ENCODE peak calls at places on chromosome 7, in four cellular contexts. D is activated CD4-positive, alpha-beta T cell treated with anti-CD3 and anti-CD28 coated beads, Interleukin-2, amount 50 U/mL, for 24 hours; A is stimulated activated CD4-positive, alpha-beta T cell treated with anti-CD3 and anti-CD28 coated beads, TNF-alpha, amount 100 ng/mL, for 4 hours; Z is H1. P is an unnamed sample.

GRCh38 chr7:130821864-130822263 is 87.9 kb upstream of the KLF14 start:
- DNase-seq in Z (no peak), D (no peak), A (no peak), P (no peak)

GRCh38 chr7:29258951-29259350 is 64.4 kb downstream of the CHN2 start:
- DNase-seq in D (no peak), Z (no peak), A (no peak), P (no peak)

GRCh38 chr7:604038-604883 is 84.6 kb upstream of the PDGFA start:
- DNase-seq in D (peak), Z (no peak), A (peak), P (peak)

GRCh38 chr7:12239821-12240220 is 28.7 kb downstream of the TMEM106B start:
- DNase-seq in D (no peak), A (no peak), Z (no peak), P (no peak)

GRCh38 chr7:17651926-17652385 is 288.3 kb downstream of the SNX13 start:
- DNase-seq in A (no peak), D (no peak), Z (no peak), P (no peak)

GRCh38 chr7:1533255-1533568 is 2.7 kb downstream of the MAFK start:
- DNase-seq in A (no peak), D (no peak), Z (no peak), P (no peak)

GRCh38 chr7:148325208-148325607 is 265.4 kb upstream of the C7orf33 start:
- DNase-seq in A (no peak), D (no peak), Z (no peak), P (no peak)

GRCh38 chr7:25945608-25946007 is 206.4 kb upstream of the NFE2L3 start:
- DNase-seq in Z (no peak), A (no peak), D (no peak), P (no peak)

GRCh38 chr7:23759556-23760391 is 49.8 kb downstream of the STK31 start:
- DNase-seq in A (no peak), Z (no peak), D (no peak), P (no peak)

GRCh38 chr7:36473454-36474282 is 84.0 kb downstream of the ANLN start:
- DNase-seq in Z (peak), D (no peak), A (no peak), P (no peak)

GRCh38 chr7:55066479-55066878 is 47.7 kb downstream of the EGFR start:
- DNase-seq in D (no peak), A (no peak), Z (no peak), P (no peak)

GRCh38 chr7:9945131-9945530 is 1028.5 kb upstream of the PHF14 start:
- DNase-seq in D (no peak), Z (no peak), A (no peak), P (no peak)

GRCh38 chr7:5701085-5701914 is 80.2 kb downstream of the RNF216 start:
- DNase-seq in D (peak), Z (no peak), A (peak), P (no peak)

GRCh38 chr7:106812027-106812643 is 52.9 kb upstream of the PIK3CG start:
- DNase-seq in D (no peak), A (no peak), Z (no peak), P (no peak)

GRCh38 chr7:94436018-94436604 is 41.4 kb downstream of the COL1A2 start:
- DNase-seq in D (peak), A (peak), Z (peak), P (peak)

GRCh38 chr7:120600607-120601006 is 257.3 kb downstream of the TSPAN12 start:
- DNase-seq in D (no peak), A (no peak), Z (no peak), P (no peak)

GRCh38 chr7:139394553-139394952 is 34.9 kb downstream of the LUC7L2 start:
- DNase-seq in A (no peak), Z (no peak), D (no peak), P (no peak)

GRCh38 chr7:5472432-5473315 is 49.0 kb upstream of the TNRC18 start:
- DNase-seq in Z (no peak), D (no peak), A (no peak), P (no peak)

GRCh38 chr7:16268821-16269768 is 152.2 kb downstream of the CRPPA start:
- DNase-seq in Z (no peak), D (no peak), A (no peak), P (no peak)

GRCh38 chr7:83648464-83649241 is at the start of gene SEMA3E:
- DNase-seq in A (no peak), Z (peak), D (no peak), P (no peak)

GRCh38 chr7:5282464-5283316 is at the start of gene SLC29A4:
- DNase-seq in D (no peak), A (no peak), Z (no peak), P (peak)

GRCh38 chr7:113099284-113099919 is 12.8 kb upstream of the GPR85 start:
- DNase-seq in A (no peak), Z (no peak), D (no peak), P (no peak)

GRCh38 chr7:147509052-147509480 is 1081.5 kb upstream of the C7orf33 start:
- DNase-seq in A (no peak), D (no peak), Z (no peak), P (no peak)

GRCh38 chr7:92641921-92642511 is 51.8 kb upstream of the FAM133B start:
- DNase-seq in Z (no peak), A (peak), D (peak), P (no peak)

GRCh38 chr7:134669845-134670373 is 23.3 kb downstream of the BPGM start:
- DNase-seq in Z (no peak), D (peak), A (peak), P (peak)

GRCh38 chr7:21346297-21346696 is 81.6 kb upstream of the SP4 start:
- DNase-seq in A (no peak), D (no peak), Z (no peak), P (no peak)

GRCh38 chr7:83468251-83468739 is 180.6 kb downstream of the SEMA3E start:
- DNase-seq in D (no peak), A (no peak), Z (no peak), P (peak)

GRCh38 chr7:101624246-101625000 is 4.7 kb downstream of the MYL10 start:
- DNase-seq in D (no peak), Z (no peak), A (no peak), P (no peak)

GRCh38 chr7:34165927-34166550 is 260.7 kb downstream of the BMPER start:
- DNase-seq in D (no peak), A (no peak), Z (no peak), P (no peak)

GRCh38 chr7:106166651-106167342 is 54.7 kb upstream of the SYPL1 start:
- DNase-seq in D (peak), A (peak), Z (no peak), P (peak)

GRCh38 chr7:98995111-98995510 is 116.8 kb downstream of the TRRAP start:
- DNase-seq in Z (no peak), D (no peak), A (no peak), P (peak)

GRCh38 chr7:55432937-55433784 is 68.0 kb downstream of the LANCL2 start:
- DNase-seq in Z (no peak), D (peak), A (no peak), P (no peak)

GRCh38 chr7:36303202-36304098 is 86.2 kb upstream of the ANLN start:
- DNase-seq in A (no peak), Z (no peak), D (no peak), P (peak)